ENCODE peak calls at places on chromosomes 2 and 18, in eight cellular contexts. I is CD8-positive, alpha-beta memory T cell; N is hepatocyte; V is fibroblast of lung; X is SJSA1; E is mammary epithelial cell; F is heart right ventricle; B is naive thymus-derived CD4-positive, alpha-beta T cell. K is an unnamed sample. For H3K27me3, the result is how much of the 10 kb centered on the place peaks cover.

GRCh38 chr2:18378020-18378653 is 182.3 kb downstream of the RDH14 start:
- DNase-seq in I (no peak), X (peak), E (peak), V (peak), N (peak), B (peak), F (no peak), K (peak)

GRCh38 chr2:121298476-121298875 is 13.5 kb upstream of the TFCP2L1 start:
- DNase-seq in B (no peak), V (no peak), I (no peak), N (no peak), X (no peak), E (no peak), F (no peak), K (no peak)

GRCh38 chr18:858016-858415 is 46.0 kb upstream of the YES1 start:
- DNase-seq in B (no peak), V (no peak), E (no peak), I (no peak), F (no peak), N (no peak), X (no peak), K (no peak)

GRCh38 chr18:6624271-6624670 is 105.2 kb upstream of the ARHGAP28 start:
- DNase-seq in N (no peak), X (no peak), V (peak), B (no peak), E (peak), F (no peak), I (no peak), K (peak)

GRCh38 chr2:82650038-82650437 is 1809.0 kb downstream of the SUCLG1 start:
- DNase-seq in X (no peak), B (no peak), E (no peak), V (peak), F (no peak), I (no peak), N (no peak), K (no peak)

GRCh38 chr18:57801379-57802165 is 1.5 kb downstream of the ATP8B1 start:
- DNase-seq in X (no peak), E (no peak), N (peak), I (no peak), V (no peak), B (no peak), F (peak), K (no peak)

GRCh38 chr2:8685697-8686358 is 4.0 kb downstream of the ID2 start:
- DNase-seq in V (peak), F (peak), B (peak), E (peak), X (peak), N (peak), I (peak), K (peak)

GRCh38 chr2:121721926-121722325 is 14.7 kb downstream of the NIFK start:
- DNase-seq in V (peak), F (no peak), E (peak), B (no peak), X (no peak), I (no peak), N (no peak), K (peak)

GRCh38 chr2:127422631-127423475 is 4.6 kb downstream of the PROC start:
- DNase-seq in F (no peak), B (no peak), N (peak), I (no peak), X (no peak), V (no peak), E (no peak), K (no peak)

GRCh38 chr2:239323473-239323872 is 77.3 kb downstream of the HDAC4 start:
- DNase-seq in B (no peak), N (no peak), I (no peak), V (no peak), E (no peak), X (peak), F (no peak), K (no peak)

GRCh38 chr2:18171191-18172139 is 293.0 kb downstream of the KCNS3 start:
- DNase-seq in B (no peak), E (no peak), X (no peak), F (no peak), V (peak), N (no peak), I (no peak), K (no peak)

GRCh38 chr18:62751341-62751821 is 36.0 kb downstream of the PHLPP1 start:
- DNase-seq in N (no peak), X (no peak), B (no peak), V (peak), F (no peak), I (no peak), E (no peak), K (no peak)

GRCh38 chr18:75377975-75378673 is 49.4 kb downstream of the SMIM21 start:
- DNase-seq in N (no peak), F (no peak), B (no peak), I (no peak), E (no peak), X (no peak), V (no peak), K (no peak)

GRCh38 chr2:181639686-181640085 is 17.2 kb downstream of the CERKL start:
- DNase-seq in I (no peak), B (no peak), X (no peak), F (no peak), N (no peak), E (no peak), V (no peak), K (no peak)

GRCh38 chr18:31738460-31739407 is 21.9 kb downstream of the SLC25A52 start:
- DNase-seq in B (no peak), I (no peak), N (peak), X (no peak), V (no peak), E (peak), F (no peak), K (peak)

GRCh38 chr2:211251016-211251415 is 694.6 kb downstream of the CPS1 start:
- DNase-seq in N (no peak), V (no peak), F (no peak), E (no peak), X (no peak), I (no peak), B (no peak), K (no peak)

GRCh38 chr18:11119550-11119949 is 29.8 kb downstream of the PIEZO2 start:
- DNase-seq in F (no peak), I (no peak), V (no peak), N (no peak), X (no peak), B (no peak), E (no peak), K (no peak)

GRCh38 chr2:225270861-225271260 is 128.6 kb upstream of the NYAP2 start:
- DNase-seq in F (no peak), E (peak), V (peak), X (no peak), I (no peak), N (peak), B (no peak), K (peak)

GRCh38 chr2:68921646-68922045 is 31.0 kb downstream of the GKN2 start:
- DNase-seq in N (no peak), E (peak), X (peak), F (no peak), I (no peak), V (no peak), B (no peak), K (no peak)

GRCh38 chr18:7273301-7273911 is 42.5 kb downstream of the LRRC30 start:
- DNase-seq in N (peak), I (no peak), X (no peak), F (peak), B (no peak), E (peak), V (peak), K (no peak)

GRCh38 chr18:13553449-13553848 is 172.9 kb downstream of the FAM210A start:
- DNase-seq in B (no peak), F (no peak), N (no peak), E (no peak), V (no peak), I (no peak), X (no peak), K (no peak)

GRCh38 chr2:28361991-28362710 is 30.5 kb upstream of the FOSL2 start:
- DNase-seq in F (no peak), X (no peak), I (no peak), E (no peak), N (no peak), B (no peak), V (no peak), K (no peak)

GRCh38 chr2:225070811-225071210 is 28.5 kb upstream of the DOCK10 start:
- DNase-seq in X (no peak), V (no peak), F (no peak), N (no peak), B (no peak), I (no peak), E (no peak), K (no peak)

GRCh38 chr2:69652206-69652605 is 8.7 kb upstream of the AAK1 start:
- DNase-seq in E (peak), V (peak), X (peak), F (no peak), N (peak), B (no peak), I (no peak), K (peak)

GRCh38 chr2:149483004-149483605 is 104.5 kb downstream of the MMADHC start:
- DNase-seq in V (no peak), X (no peak), E (no peak), F (no peak), I (no peak), N (no peak), B (no peak), K (no peak)

GRCh38 chr2:176126929-176127768 is 2.4 kb upstream of the HOXD8 start:
- DNase-seq in B (peak), E (no peak), F (peak), X (no peak), N (peak), V (peak), I (peak), K (peak)

GRCh38 chr2:68653538-68653982 is 10.2 kb downstream of the PROKR1 start:
- DNase-seq in I (peak), E (peak), F (no peak), V (peak), X (peak), B (no peak), N (peak), K (no peak)

GRCh38 chr2:118539290-118539689 is 308.2 kb downstream of the EN1 start:
- DNase-seq in F (no peak), E (no peak), V (peak), B (no peak), N (peak), I (no peak), X (peak), K (no peak)

GRCh38 chr2:236703310-236703709 is 133.7 kb downstream of the ACKR3 start:
- DNase-seq in V (no peak), I (no peak), N (no peak), F (no peak), B (no peak), E (no peak), X (no peak), K (no peak)

GRCh38 chr2:236703906-236704305 is 134.3 kb downstream of the ACKR3 start:
- DNase-seq in F (no peak), V (no peak), N (no peak), E (no peak), B (no peak), I (no peak), X (no peak), K (no peak)

GRCh38 chr2:236702693-236703092 is 133.1 kb downstream of the ACKR3 start:
- DNase-seq in I (no peak), X (no peak), V (no peak), N (no peak), B (no peak), F (no peak), E (no peak), K (no peak)

GRCh38 chr2:236698008-236698407 is 128.4 kb downstream of the ACKR3 start:
- DNase-seq in E (no peak), I (no peak), X (no peak), F (no peak), N (no peak), V (no peak), B (no peak), K (no peak)

GRCh38 chr2:236700703-236701102 is 131.1 kb downstream of the ACKR3 start:
- DNase-seq in I (no peak), B (no peak), E (no peak), V (no peak), F (no peak), X (no peak), N (no peak), K (no peak)
- H3K27me3 ChIP-seq in I (under half), B (under half), E (under half), V (under half), F (under half), X (under half), N (under half), K (under half)

GRCh38 chr2:101983928-101984327 is 7.8 kb upstream of the IL1R2 start:
- DNase-seq in E (peak), N (no peak), B (no peak), F (no peak), I (no peak), V (peak), X (no peak), K (no peak)
- H3K27me3 ChIP-seq in E (under half), N (under half), B (under half), F (under half), I (under half), V (under half), X (under half), K (under half)

GRCh38 chr18:78857252-78858150 is 122.1 kb upstream of the SALL3 start:
- DNase-seq in F (no peak), X (no peak), N (no peak), V (no peak), I (no peak), E (no peak), B (no peak), K (no peak)
- H3K27me3 ChIP-seq in F (under half), X (under half), N (under half), V (under half), I (under half), E (under half), B (under half), K (under half)

DNA sequence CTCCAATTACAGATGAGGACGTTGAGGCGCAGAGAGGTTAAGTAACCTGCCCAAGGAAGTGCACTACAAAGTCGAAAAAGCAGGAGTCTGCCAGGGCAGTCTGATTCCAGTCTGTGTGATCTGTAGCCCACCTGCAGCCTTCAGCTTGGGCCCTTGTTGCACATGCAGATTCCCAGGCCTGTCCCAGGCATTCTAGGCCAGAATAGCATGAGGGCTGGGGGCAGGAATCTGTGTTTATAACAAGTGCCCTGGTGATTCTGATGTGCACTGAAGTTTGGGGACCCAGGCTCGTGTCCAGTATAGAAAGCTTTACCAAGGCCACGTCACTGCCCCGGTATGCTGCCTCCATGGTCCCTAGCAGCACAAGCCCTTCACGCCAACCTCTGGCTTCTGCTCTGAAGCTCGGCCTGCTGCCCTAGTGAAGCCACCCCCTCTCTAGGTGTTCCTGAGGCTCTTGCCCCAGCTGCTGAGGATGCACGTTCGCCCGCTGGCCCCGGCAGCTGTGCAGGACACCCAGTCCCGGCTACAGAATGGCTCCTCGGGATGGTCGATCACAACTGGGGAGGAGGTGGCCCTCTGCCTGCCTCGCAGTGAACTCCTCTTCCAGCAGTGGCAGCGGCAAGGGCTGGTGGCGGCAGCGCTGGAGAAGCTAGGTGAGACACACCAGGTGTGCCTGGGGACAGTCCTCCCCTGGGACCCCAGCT is 4.6 kb downstream of the CHRNG start:
- DNase-seq in B (no peak), E (no peak), V (no peak), N (no peak), X (no peak), I (no peak), F (no peak), K (no peak)
- H3K27me3 ChIP-seq in B (under half), E (under half), V (under half), N (under half), X (under half), I (under half), F (under half), K (under half)

DNA sequence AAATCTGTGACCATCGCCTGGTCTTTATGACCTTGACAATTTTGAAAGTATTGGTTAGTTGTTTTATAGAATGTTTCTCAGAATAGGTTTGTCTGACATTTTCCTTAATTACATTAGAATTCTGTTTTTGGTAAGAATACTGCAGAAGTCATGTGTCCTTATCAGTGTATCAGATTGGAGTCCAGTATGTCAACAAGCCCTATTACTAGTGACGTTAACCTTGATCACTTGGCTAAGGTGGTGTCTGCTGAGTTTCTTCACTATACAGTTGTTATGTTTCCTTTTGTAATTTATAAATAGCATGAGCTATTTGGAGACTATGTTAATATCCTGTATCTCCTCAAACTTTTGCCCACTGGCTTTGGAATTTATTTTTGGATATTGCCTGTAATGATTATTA is 10.8 kb upstream of the IL36G start:
- DNase-seq in X (no peak), B (no peak), I (no peak), F (no peak), N (no peak), E (no peak), V (no peak), K (no peak)
- H3K27me3 ChIP-seq in X (under half), B (under half), I (under half), F (under half), N (under half), E (under half), V (under half), K (under half)

DNA sequence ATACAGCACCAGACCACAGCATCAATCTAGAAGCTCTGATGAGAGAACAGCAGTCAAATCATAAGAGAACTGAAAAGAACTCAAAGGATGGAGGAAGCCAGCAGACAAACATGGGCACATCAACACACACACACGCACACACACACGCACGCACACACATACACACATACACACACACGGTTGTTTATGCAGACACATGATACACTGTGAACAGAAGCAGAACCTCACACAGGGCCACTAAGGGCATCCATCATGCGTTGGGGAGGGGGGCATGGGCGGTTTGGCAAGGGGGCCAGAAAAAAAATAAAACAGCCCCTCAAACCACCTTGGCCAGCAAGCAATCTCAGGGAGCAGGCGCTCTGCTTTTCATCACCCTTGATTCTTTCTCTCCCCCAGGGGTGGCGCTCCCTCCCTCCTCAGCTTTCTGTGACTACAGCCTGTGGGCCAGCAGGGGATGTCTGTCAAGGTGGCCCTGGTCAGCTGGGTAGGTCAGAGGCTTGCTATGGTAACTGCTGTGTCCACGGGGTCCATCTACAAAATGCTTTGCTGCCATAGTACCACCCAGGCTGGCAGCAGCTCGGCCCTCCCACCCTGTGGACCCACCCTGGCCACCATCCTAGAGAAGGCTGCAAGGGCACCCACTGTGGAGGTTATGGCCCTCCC is 318.0 kb downstream of the CELF4 start:
- DNase-seq in V (no peak), I (no peak), E (no peak), X (no peak), B (no peak), N (no peak), F (no peak), K (no peak)
- H3K27me3 ChIP-seq in V (under half), I (under half), E (under half), X (under half), B (under half), N (under half), F (under half), K (under half)